ENCODE peak calls at places on chromosomes 2 and 18, in five cellular contexts. E, A, O, S and C are unnamed samples.

GRCh38 chr2:170949415-170949814 is 20.4 kb downstream of the GORASP2 start:
- DNase-seq in O (no peak), E (no peak), S (no peak), A (no peak), C (no peak)

GRCh38 chr18:1222880-1223279 is 318.2 kb downstream of the ADCYAP1 start:
- DNase-seq in E (no peak), O (no peak), A (no peak), S (no peak), C (no peak)

GRCh38 chr18:26803643-26804042 is 61.9 kb downstream of the AQP4 start:
- DNase-seq in O (no peak), E (no peak), S (no peak), A (no peak), C (no peak)

GRCh38 chr2:227939271-227940027 is 68.0 kb downstream of the DAW1 start:
- DNase-seq in E (peak; percentile 62), O (peak; percentile 34), A (peak; percentile 34), S (no peak), C (peak; percentile 65)

GRCh38 chr2:53768233-53768542 is 584 bp downstream of the CHAC2 start:
- DNase-seq in O (peak; percentile 51), E (no peak), A (peak; percentile 40), S (no peak), C (peak; percentile 71)

GRCh38 chr2:207805566-207806226 is 36.0 kb upstream of the FZD5 start:
- DNase-seq in O (no peak), E (no peak), S (no peak), A (peak; percentile 21), C (peak; percentile 25)

GRCh38 chr2:144419218-144419617 is 100.7 kb downstream of the ZEB2 start:
- DNase-seq in E (no peak), S (no peak), A (no peak), O (no peak), C (no peak)

GRCh38 chr2:232292395-232293154 is 86.0 kb upstream of the ALPP start:
- DNase-seq in O (peak; percentile 68), S (peak; percentile 75), E (peak; percentile 64), A (peak; percentile 59), C (peak; percentile 78)

GRCh38 chr2:207512356-207512755 is 17.4 kb upstream of the CREB1 start:
- DNase-seq in S (no peak), A (no peak), O (no peak), E (no peak), C (no peak)

GRCh38 chr2:9423922-9424272 is 443 bp downstream of the CPSF3 start:
- DNase-seq in A (no peak), O (peak; percentile 35), E (peak; percentile 21), S (peak; percentile 24), C (peak; percentile 64)

GRCh38 chr2:80546766-80547165 is 242.2 kb upstream of the LRRTM1 start:
- DNase-seq in O (no peak), E (no peak), A (no peak), S (no peak), C (no peak)

GRCh38 chr2:67216881-67217280 is 180.3 kb upstream of the ETAA1 start:
- DNase-seq in A (no peak), E (no peak), O (no peak), S (no peak), C (no peak)

GRCh38 chr2:216736326-216736725 is 41.0 kb upstream of the IGFBP5 start:
- DNase-seq in O (no peak), E (no peak), A (no peak), S (no peak), C (no peak)

GRCh38 chr2:233409286-233409991 is 55.1 kb downstream of the DGKD start:
- DNase-seq in A (peak; percentile 68), O (no peak), S (peak; percentile 72), E (peak; percentile 62), C (no peak)

GRCh38 chr2:179518891-179519290 is 254.3 kb upstream of the SESTD1 start:
- DNase-seq in O (no peak), E (no peak), S (no peak), A (no peak), C (no peak)

GRCh38 chr2:117980381-117980780 is 33.5 kb downstream of the CCDC93 start:
- DNase-seq in E (no peak), O (no peak), S (no peak), A (no peak), C (no peak)

GRCh38 chr18:47683774-47684173 is 246.7 kb downstream of the SMAD2 start:
- DNase-seq in A (no peak), O (no peak), E (no peak), S (no peak), C (no peak)

GRCh38 chr2:147122944-147123343 is 721.9 kb upstream of the ACVR2A start:
- DNase-seq in E (no peak), S (no peak), A (no peak), O (no peak), C (peak; percentile 13)

GRCh38 chr18:48541026-48541746 is 2.4 kb downstream of the CTIF start:
- DNase-seq in S (peak; percentile 75), O (peak; percentile 65), E (peak; percentile 57), A (peak; percentile 80), C (peak; percentile 54)

GRCh38 chr2:100902833-100903405 is 83.0 kb downstream of the NPAS2 start:
- DNase-seq in O (no peak), A (peak; percentile 97), S (no peak), E (peak; percentile 94), C (no peak)

GRCh38 chr2:132911726-132912724 is 242.0 kb upstream of the LYPD1 start:
- DNase-seq in A (peak; percentile 66), S (no peak), O (no peak), E (peak; percentile 7), C (no peak)

GRCh38 chr2:44120428-44120827 is 48.2 kb upstream of the PPM1B start:
- DNase-seq in O (no peak), S (no peak), E (no peak), A (peak; percentile 88), C (peak; percentile 26)

GRCh38 chr2:121524650-121525425 is 5.8 kb upstream of the RNU4ATAC start:
- DNase-seq in S (no peak), A (no peak), E (no peak), O (no peak), C (no peak)

GRCh38 chr2:218781691-218782528 is at the start of gene CYP27A1:
- DNase-seq in A (peak; percentile 8), O (peak; percentile 46), S (peak; percentile 70), E (no peak), C (no peak)

GRCh38 chr18:45910405-45911023 is 56.6 kb downstream of the EPG5 start:
- DNase-seq in S (peak; percentile 37), O (peak; percentile 64), E (peak; percentile 53), A (peak; percentile 66), C (peak; percentile 65)

GRCh38 chr2:47528874-47529273 is 125.9 kb downstream of the MSH2 start:
- DNase-seq in S (no peak), O (no peak), E (no peak), A (no peak), C (no peak)

GRCh38 chr2:45860136-45861106 is 208.9 kb downstream of the PRKCE start:
- DNase-seq in O (no peak), S (peak; percentile 47), A (peak; percentile 75), E (no peak), C (peak; percentile 43)

GRCh38 chr2:241817126-241817820 is 8.3 kb downstream of the NEU4 start:
- DNase-seq in S (peak; percentile 34), O (peak; percentile 51), E (no peak), A (no peak), C (no peak)

GRCh38 chr2:119491776-119492525 is 32.3 kb downstream of the SCTR start:
- DNase-seq in A (peak; percentile 73), E (peak; percentile 74), O (no peak), S (peak; percentile 44), C (no peak)

GRCh38 chr2:237923507-237924163 is 43.2 kb upstream of the UBE2F start:
- DNase-seq in A (peak; percentile 55), S (peak; percentile 68), E (peak; percentile 66), O (peak; percentile 95), C (peak; percentile 45)

GRCh38 chr18:77858331-77858730 is 608.7 kb downstream of the GALR1 start:
- DNase-seq in A (no peak), E (no peak), O (no peak), S (no peak), C (no peak)

GRCh38 chr2:150191349-150191748 is 296.1 kb downstream of the RND3 start:
- DNase-seq in S (no peak), A (peak; percentile 80), O (no peak), E (no peak), C (no peak)